ENCODE peak calls at places on chromosomes 7 and 10, in six cellular contexts. V, M, E, D, J and F are unnamed samples.

GRCh38 chr7:106050002-106050742 is 61.9 kb downstream of the SYPL1 start:
- DNase-seq in E (no peak), J (no peak), M (peak; percentile 74), D (no peak), V (peak; percentile 46), F (no peak)

GRCh38 chr10:25061711-25062455 is 45.5 kb downstream of the THNSL1 start:
- DNase-seq in D (no peak), V (no peak), J (no peak), E (no peak), M (peak; percentile 20), F (no peak)

GRCh38 chr10:12869427-12869826 is 132.1 kb downstream of the CCDC3 start:
- DNase-seq in E (no peak), V (no peak), M (no peak), J (no peak), D (no peak), F (no peak)

GRCh38 chr7:127745445-127745844 is 93.5 kb downstream of the SND1 start:
- DNase-seq in D (no peak), J (no peak), E (no peak), V (no peak), M (no peak), F (no peak)

GRCh38 chr7:37275086-37275485 is 173.6 kb downstream of the ELMO1 start:
- DNase-seq in D (no peak), V (no peak), J (no peak), E (no peak), M (no peak), F (no peak)

GRCh38 chr7:22854158-22855048 is 31.8 kb upstream of the TOMM7 start:
- DNase-seq in M (peak; percentile 93), V (peak; percentile 84), J (peak; percentile 96), E (peak; percentile 55), D (peak; percentile 58), F (peak; percentile 47)

GRCh38 chr7:139358541-139359365 is 941 bp upstream of the LUC7L2 start:
- DNase-seq in M (peak; percentile 31), J (no peak), E (peak; percentile 42), V (no peak), D (peak; percentile 19), F (no peak)

GRCh38 chr7:55305130-55305529 is 60.0 kb upstream of the LANCL2 start:
- DNase-seq in E (no peak), V (no peak), M (no peak), J (no peak), D (no peak), F (no peak)

GRCh38 chr7:124171068-124171467 is 138.2 kb upstream of the TMEM229A start:
- DNase-seq in V (peak; percentile 46), E (no peak), M (peak; percentile 40), D (peak; percentile 56), J (no peak), F (peak; percentile 23)

GRCh38 chr10:30510184-30510931 is 76.4 kb downstream of the MAP3K8 start:
- DNase-seq in V (no peak), M (peak; percentile 81), D (no peak), E (no peak), J (peak; percentile 58), F (no peak)

GRCh38 chr10:13787015-13787421 is 200.3 kb downstream of the PRPF18 start:
- DNase-seq in V (no peak), D (no peak), E (no peak), J (peak; percentile 73), M (peak; percentile 89), F (no peak)

GRCh38 chr10:110368002-110368401 is 63.3 kb upstream of the SMNDC1 start:
- DNase-seq in D (no peak), J (peak; percentile 59), E (no peak), V (no peak), M (peak; percentile 50), F (no peak)

GRCh38 chr10:103759100-103759781 is 96.1 kb downstream of the SH3PXD2A start:
- DNase-seq in V (no peak), E (no peak), M (peak; percentile 90), J (peak; percentile 55), D (no peak), F (peak; percentile 87)

GRCh38 chr10:79049931-79050895 is 18.6 kb upstream of the ZMIZ1 start:
- DNase-seq in V (peak; percentile 4), D (no peak), E (no peak), J (no peak), M (no peak), F (no peak)

GRCh38 chr10:124126139-124126538 is 32.7 kb upstream of the CHST15 start:
- DNase-seq in E (no peak), M (no peak), J (no peak), D (no peak), V (no peak), F (no peak)

GRCh38 chr10:110918633-110919348 is at the start of gene BBIP1:
- DNase-seq in V (no peak), M (peak; percentile 100), J (peak; percentile 93), E (peak; percentile 96), D (peak; percentile 96), F (peak; percentile 98)

GRCh38 chr7:1950623-1951523 is 280.8 kb downstream of the ELFN1 start:
- DNase-seq in E (no peak), M (no peak), V (no peak), J (no peak), D (no peak), F (no peak)

GRCh38 chr7:840001-840600 is 7.8 kb downstream of the SUN1 start:
- DNase-seq in D (no peak), V (no peak), M (no peak), J (no peak), E (no peak), F (no peak)

GRCh38 chr7:151971829-151972228 is 15.6 kb downstream of the GALNTL5 start:
- DNase-seq in M (no peak), E (no peak), D (no peak), J (no peak), V (no peak), F (no peak)

GRCh38 chr10:108566216-108567107 is 1356.8 kb downstream of the XPNPEP1 start:
- DNase-seq in V (no peak), J (no peak), M (no peak), D (no peak), E (no peak), F (no peak)

GRCh38 chr7:154804449-154804848 is 198.5 kb downstream of the PAXIP1 start:
- DNase-seq in E (no peak), J (no peak), V (no peak), D (no peak), M (no peak), F (no peak)

GRCh38 chr7:113636727-113637421 is 281.9 kb downstream of the PPP1R3A start:
- DNase-seq in D (no peak), E (no peak), V (no peak), J (no peak), M (peak; percentile 43), F (no peak)

GRCh38 chr7:54664235-54665228 is 94.5 kb downstream of the SEC61G start:
- DNase-seq in J (peak; percentile 78), D (peak; percentile 50), M (peak; percentile 9), E (peak; percentile 48), V (peak; percentile 81), F (no peak)

GRCh38 chr10:96960872-96961271 is 128.8 kb downstream of the LCOR start:
- DNase-seq in J (no peak), D (no peak), V (no peak), E (no peak), M (peak; percentile 5), F (no peak)

GRCh38 chr7:44964384-44964830 is 14.4 kb downstream of the MYO1G start:
- DNase-seq in E (no peak), V (peak; percentile 38), D (no peak), M (peak; percentile 40), J (peak; percentile 48), F (no peak)

GRCh38 chr7:158061031-158061630 is 526.5 kb downstream of the PTPRN2 start:
- DNase-seq in M (no peak), E (no peak), J (no peak), D (no peak), V (no peak), F (no peak)